ENCODE peak calls at places on chromosome 5, in seven cellular contexts. N, R, H, O, S, Y and B are unnamed samples.
A peak's percentile ranks its signal among the peaks of the same experiment; 100 is the strongest.

GRCh38 chr5:132226516-132227234 is 978 bp downstream of the P4HA2 start:
- DNase-seq in N (no peak), R (peak; percentile 78), H (peak; percentile 8), O (no peak), S (no peak), Y (no peak), B (no peak)

GRCh38 chr5:56060276-56061110 is 65.7 kb upstream of the IL6ST start:
- DNase-seq in N (no peak), R (no peak), H (no peak), O (no peak), S (no peak), Y (no peak), B (no peak)

GRCh38 chr5:14861123-14861757 is 10.3 kb downstream of the ANKH start:
- DNase-seq in N (no peak), R (no peak), H (peak; percentile 25), O (no peak), S (no peak), Y (no peak), B (no peak)

GRCh38 chr5:98774192-98775046 is 956 bp downstream of the RGMB start:
- DNase-seq in N (peak; percentile 50), R (no peak), H (peak; percentile 73), O (peak; percentile 80), S (no peak), Y (no peak), B (peak; percentile 17)

GRCh38 chr5:78496373-78496772 is 136.0 kb downstream of the SCAMP1 start:
- DNase-seq in N (no peak), R (no peak), H (no peak), O (no peak), S (no peak), Y (no peak), B (no peak)

GRCh38 chr5:174533771-174534221 is 190.6 kb upstream of the MSX2 start:
- DNase-seq in N (no peak), R (no peak), H (no peak), O (no peak), S (no peak), Y (peak; percentile 70), B (no peak)

GRCh38 chr5:102666164-102666951 is 88.7 kb upstream of the PAM start:
- DNase-seq in N (no peak), R (no peak), H (no peak), O (no peak), S (no peak), Y (no peak), B (no peak)

GRCh38 chr5:17441351-17441750 is 56.7 kb upstream of the TAF11L2 start:
- DNase-seq in N (no peak), R (no peak), H (no peak), O (no peak), S (no peak), Y (no peak), B (no peak)

GRCh38 chr5:112210430-112211005 is 208.6 kb downstream of the EPB41L4A start:
- DNase-seq in N (no peak), R (no peak), H (peak; percentile 39), O (peak; percentile 41), S (no peak), Y (peak; percentile 16), B (no peak)

GRCh38 chr5:84634256-84634655 is 249.6 kb upstream of the EDIL3 start:
- DNase-seq in N (no peak), R (no peak), H (no peak), O (no peak), S (no peak), Y (no peak), B (no peak)

GRCh38 chr5:138148811-138149210 is 9.6 kb upstream of the NME5 start:
- DNase-seq in N (no peak), R (no peak), H (peak; percentile 27), O (no peak), S (no peak), Y (peak; percentile 46), B (no peak)

GRCh38 chr5:16666861-16667481 is 50.2 kb upstream of the RETREG1 start:
- DNase-seq in N (peak; percentile 50), R (no peak), H (peak; percentile 63), O (peak; percentile 73), S (no peak), Y (no peak), B (no peak)

GRCh38 chr5:79561525-79561893 is 47.6 kb upstream of the HOMER1 start:
- DNase-seq in N (no peak), R (no peak), H (no peak), O (no peak), S (no peak), Y (no peak), B (no peak)

GRCh38 chr5:54301215-54301614 is 9.2 kb downstream of the ARL15 start:
- DNase-seq in N (no peak), R (no peak), H (no peak), O (no peak), S (no peak), Y (no peak), B (no peak)

GRCh38 chr5:140302786-140303639 is at the start of gene PFDN1:
- DNase-seq in N (peak; percentile 87), R (peak; percentile 97), H (peak; percentile 95), O (peak; percentile 91), S (peak; percentile 83), Y (peak; percentile 81), B (peak; percentile 86)

GRCh38 chr5:68086443-68086842 is 129.1 kb upstream of the PIK3R1 start:
- DNase-seq in N (no peak), R (no peak), H (no peak), O (no peak), S (no peak), Y (no peak), B (no peak)

GRCh38 chr5:6418679-6419276 is 29.9 kb upstream of the UBE2QL1 start:
- DNase-seq in N (no peak), R (no peak), H (no peak), O (no peak), S (no peak), Y (no peak), B (no peak)

GRCh38 chr5:141654298-141654697 is 3.1 kb upstream of the FCHSD1 start:
- DNase-seq in N (no peak), R (no peak), H (no peak), O (no peak), S (no peak), Y (no peak), B (no peak)

GRCh38 chr5:136506131-136506530 is 140.8 kb upstream of the TRPC7 start:
- DNase-seq in N (no peak), R (no peak), H (no peak), O (no peak), S (no peak), Y (no peak), B (no peak)

GRCh38 chr5:74017112-74017511 is 391.1 kb downstream of the ARHGEF28 start:
- DNase-seq in N (peak; percentile 34), R (no peak), H (no peak), O (peak; percentile 19), S (no peak), Y (peak; percentile 61), B (no peak)

GRCh38 chr5:169494383-169495251 is 89.0 kb upstream of the SPDL1 start:
- DNase-seq in N (no peak), R (no peak), H (no peak), O (no peak), S (no peak), Y (no peak), B (no peak)

GRCh38 chr5:44266882-44267577 is 122.2 kb downstream of the FGF10 start:
- DNase-seq in N (no peak), R (no peak), H (no peak), O (no peak), S (no peak), Y (no peak), B (no peak)
- TF ChIP-seq POLR2AphosphoS5 in N (no peak), R (no peak), H (no peak), O (no peak), S (no peak), Y (no peak), B (no peak)

GRCh38 chr5:81850932-81851331 is 100.0 kb upstream of the SSBP2 start:
- DNase-seq in N (no peak), R (no peak), H (no peak), O (no peak), S (no peak), Y (no peak), B (no peak)

GRCh38 chr5:81851481-81852178 is 100.7 kb upstream of the SSBP2 start:
- DNase-seq in N (peak; percentile 92), R (peak; percentile 96), H (peak; percentile 97), O (peak; percentile 94), S (peak; percentile 88), Y (peak; percentile 84), B (peak; percentile 66)

GRCh38 chr5:81852277-81853004 is 101.5 kb upstream of the SSBP2 start:
- DNase-seq in N (no peak), R (no peak), H (peak; percentile 14), O (no peak), S (no peak), Y (peak; percentile 51), B (peak; percentile 29)

GRCh38 chr5:81849769-81850367 is 99.0 kb upstream of the SSBP2 start:
- DNase-seq in N (peak; percentile 49), R (no peak), H (peak; percentile 13), O (no peak), S (no peak), Y (no peak), B (no peak)

DNA sequence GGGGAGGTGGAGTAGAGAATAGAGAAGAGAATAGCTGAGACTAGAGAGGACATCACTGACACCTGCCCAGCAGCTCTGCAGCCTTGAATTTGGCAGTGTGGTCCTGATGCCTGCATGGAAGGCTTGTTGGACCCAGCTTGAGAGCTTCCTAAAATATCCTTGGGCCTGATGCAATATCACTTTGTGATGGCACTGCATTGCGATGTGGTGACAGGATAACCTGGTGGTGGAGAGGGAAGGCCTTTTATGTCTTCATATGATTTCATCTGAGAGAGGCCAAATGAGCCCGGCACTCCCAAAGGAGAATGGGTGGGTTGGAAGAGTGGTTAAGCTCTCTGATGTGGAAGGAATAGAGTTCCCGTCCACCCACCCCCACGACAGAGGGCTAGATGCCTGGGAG is 99.6 kb upstream of the SSBP2 start:
- DNase-seq in N (peak; percentile 20), R (no peak), H (no peak), O (no peak), S (no peak), Y (no peak), B (no peak)
- TF ChIP-seq POLR2A in N (no peak), R (no peak), H (no peak), O (no peak), S (no peak), Y (no peak), B (no peak)

GRCh38 chr5:151721087-151721646 is 34.5 kb upstream of the SPARC start:
- DNase-seq in N (no peak), R (no peak), H (no peak), O (no peak), S (no peak), Y (no peak), B (no peak)

GRCh38 chr5:151718653-151719052 is 31.9 kb upstream of the SPARC start:
- DNase-seq in N (no peak), R (no peak), H (no peak), O (no peak), S (no peak), Y (no peak), B (no peak)

GRCh38 chr5:151719228-151719861 is 32.6 kb upstream of the SPARC start:
- DNase-seq in N (no peak), R (no peak), H (peak; percentile 44), O (no peak), S (no peak), Y (no peak), B (no peak)

GRCh38 chr5:151721812-151722391 is 35.2 kb upstream of the SPARC start:
- DNase-seq in N (no peak), R (no peak), H (no peak), O (no peak), S (no peak), Y (no peak), B (no peak)

GRCh38 chr5:151720195-151720594 is 33.5 kb upstream of the SPARC start:
- DNase-seq in N (no peak), R (no peak), H (no peak), O (no peak), S (no peak), Y (no peak), B (no peak)
- TF ChIP-seq POLR2AphosphoS5 in N (no peak), R (no peak), H (no peak), O (no peak), S (no peak), Y (no peak), B (no peak)

GRCh38 chr5:134003957-134004625 is 684 bp downstream of the VDAC1 start:
- DNase-seq in N (peak; percentile 53), R (no peak), H (peak; percentile 60), O (peak; percentile 33), S (no peak), Y (no peak), B (peak; percentile 68)
- TF ChIP-seq POLR2A in N (no peak), R (no peak), H (no peak), O (peak; percentile 16), S (no peak), Y (no peak), B (peak; percentile 13)